ENCODE peak calls at places on chromosomes 3 and 15, in four cellular contexts. One of them, this sample, is unnamed.

GRCh38 chr15:34355241-34355640 is 11.8 kb downstream of the LPCAT4 start:
- DNase-seq in Peyer's patch: no peak
- DNase-seq in neuronal stem cell: no peak
- DNase-seq in esophagus squamous epithelium: no peak
- DNase-seq in this sample: no peak

GRCh38 chr15:83889995-83890394 is 236.1 kb downstream of the ADAMTSL3 start:
- DNase-seq in Peyer's patch: no peak
- DNase-seq in neuronal stem cell: no peak
- DNase-seq in esophagus squamous epithelium: no peak
- DNase-seq in this sample: no peak

GRCh38 chr3:151856106-151856505 is 17.3 kb upstream of the SUCNR1 start:
- DNase-seq in Peyer's patch: no peak
- DNase-seq in neuronal stem cell: no peak
- DNase-seq in esophagus squamous epithelium: no peak
- DNase-seq in this sample: no peak

GRCh38 chr3:126081618-126082333 is 2.1 kb downstream of the SLC41A3 start:
- DNase-seq in Peyer's patch: peak; percentile 80
- DNase-seq in neuronal stem cell: no peak
- DNase-seq in esophagus squamous epithelium: no peak
- DNase-seq in this sample: peak; percentile 50

GRCh38 chr3:42673082-42673481 is 12.3 kb upstream of the KLHL40 start:
- DNase-seq in Peyer's patch: no peak
- DNase-seq in neuronal stem cell: no peak
- DNase-seq in esophagus squamous epithelium: no peak
- DNase-seq in this sample: no peak

GRCh38 chr3:64440498-64440897 is 215.2 kb upstream of the PRICKLE2 start:
- DNase-seq in Peyer's patch: no peak
- DNase-seq in neuronal stem cell: no peak
- DNase-seq in esophagus squamous epithelium: no peak
- DNase-seq in this sample: peak; percentile 70

GRCh38 chr3:179450321-179450720 is 949 bp downstream of the GNB4 start:
- DNase-seq in Peyer's patch: no peak
- DNase-seq in neuronal stem cell: no peak
- DNase-seq in esophagus squamous epithelium: no peak
- DNase-seq in this sample: no peak

GRCh38 chr3:196202516-196202970 is 8.7 kb downstream of the ZDHHC19 start:
- DNase-seq in Peyer's patch: peak; percentile 69
- DNase-seq in neuronal stem cell: no peak
- DNase-seq in esophagus squamous epithelium: no peak
- DNase-seq in this sample: no peak

GRCh38 chr3:18575573-18575972 is 150.4 kb upstream of the SATB1 start:
- DNase-seq in Peyer's patch: no peak
- DNase-seq in neuronal stem cell: no peak
- DNase-seq in esophagus squamous epithelium: no peak
- DNase-seq in this sample: no peak

GRCh38 chr3:99410789-99411311 is 227.5 kb upstream of the COL8A1 start:
- DNase-seq in Peyer's patch: no peak
- DNase-seq in neuronal stem cell: peak; percentile 9
- DNase-seq in esophagus squamous epithelium: no peak
- DNase-seq in this sample: no peak

GRCh38 chr3:197889204-197889930 is 60.6 kb upstream of the RPL35A start:
- DNase-seq in Peyer's patch: no peak
- DNase-seq in neuronal stem cell: no peak
- DNase-seq in esophagus squamous epithelium: no peak
- DNase-seq in this sample: peak; percentile 91

GRCh38 chr15:66884661-66885237 is 180.7 kb upstream of the SMAD3 start:
- DNase-seq in Peyer's patch: peak; percentile 27
- DNase-seq in neuronal stem cell: no peak
- DNase-seq in esophagus squamous epithelium: no peak
- DNase-seq in this sample: no peak

GRCh38 chr3:86988235-86988634 is 2.7 kb downstream of the VGLL3 start:
- DNase-seq in Peyer's patch: no peak
- DNase-seq in neuronal stem cell: no peak
- DNase-seq in esophagus squamous epithelium: no peak
- DNase-seq in this sample: no peak

GRCh38 chr3:22170370-22170769 is 419.4 kb upstream of the ZNF385D start:
- DNase-seq in Peyer's patch: no peak
- DNase-seq in neuronal stem cell: no peak
- DNase-seq in esophagus squamous epithelium: no peak
- DNase-seq in this sample: no peak

GRCh38 chr3:149489060-149489690 is 14.7 kb downstream of the TM4SF4 start:
- DNase-seq in Peyer's patch: no peak
- DNase-seq in neuronal stem cell: no peak
- DNase-seq in esophagus squamous epithelium: no peak
- DNase-seq in this sample: no peak

GRCh38 chr3:170992854-170993253 is 33.7 kb downstream of the SLC2A2 start:
- DNase-seq in Peyer's patch: no peak
- DNase-seq in neuronal stem cell: no peak
- DNase-seq in esophagus squamous epithelium: no peak
- DNase-seq in this sample: peak; percentile 56

GRCh38 chr15:88490036-88490435 is 22.5 kb downstream of the MRPS11 start:
- DNase-seq in Peyer's patch: no peak
- DNase-seq in neuronal stem cell: no peak
- DNase-seq in esophagus squamous epithelium: no peak
- DNase-seq in this sample: no peak

GRCh38 chr15:36965561-36966342 is 134.6 kb downstream of the MEIS2 start:
- DNase-seq in Peyer's patch: no peak
- DNase-seq in neuronal stem cell: no peak
- DNase-seq in esophagus squamous epithelium: no peak
- DNase-seq in this sample: no peak

GRCh38 chr3:141127344-141128125 is 76.4 kb downstream of the SPSB4 start:
- DNase-seq in Peyer's patch: no peak
- DNase-seq in neuronal stem cell: no peak
- DNase-seq in esophagus squamous epithelium: no peak
- DNase-seq in this sample: no peak

GRCh38 chr3:174862101-174862500 is 3.0 kb downstream of the NAALADL2 start:
- DNase-seq in Peyer's patch: peak; percentile 69
- DNase-seq in neuronal stem cell: no peak
- DNase-seq in esophagus squamous epithelium: no peak
- DNase-seq in this sample: peak; percentile 53

GRCh38 chr15:29970402-29970695 is 112.4 kb upstream of the GOLGA8J start:
- DNase-seq in Peyer's patch: no peak
- DNase-seq in neuronal stem cell: no peak
- DNase-seq in esophagus squamous epithelium: no peak
- DNase-seq in this sample: no peak

GRCh38 chr3:7640787-7641186 is 779.9 kb downstream of the GRM7 start:
- DNase-seq in Peyer's patch: no peak
- DNase-seq in neuronal stem cell: no peak
- DNase-seq in esophagus squamous epithelium: no peak
- DNase-seq in this sample: no peak

GRCh38 chr3:56202997-56203396 is 265.3 kb downstream of the ERC2 start:
- DNase-seq in Peyer's patch: no peak
- DNase-seq in neuronal stem cell: no peak
- DNase-seq in esophagus squamous epithelium: no peak
- DNase-seq in this sample: no peak

GRCh38 chr3:2992534-2992933 is 117.6 kb downstream of the IL5RA start:
- DNase-seq in Peyer's patch: no peak
- DNase-seq in neuronal stem cell: no peak
- DNase-seq in esophagus squamous epithelium: no peak
- DNase-seq in this sample: no peak

GRCh38 chr3:70620367-70620766 is 307.9 kb upstream of the MDFIC2 start:
- DNase-seq in Peyer's patch: no peak
- DNase-seq in neuronal stem cell: no peak
- DNase-seq in esophagus squamous epithelium: no peak
- DNase-seq in this sample: no peak

GRCh38 chr3:45783667-45784066 is 12.7 kb downstream of the SLC6A20 start:
- DNase-seq in Peyer's patch: no peak
- DNase-seq in neuronal stem cell: no peak
- DNase-seq in esophagus squamous epithelium: no peak
- DNase-seq in this sample: no peak

GRCh38 chr15:40038267-40038653 is 721 bp downstream of the SRP14 start:
- DNase-seq in Peyer's patch: no peak
- DNase-seq in neuronal stem cell: no peak
- DNase-seq in esophagus squamous epithelium: no peak
- DNase-seq in this sample: no peak

GRCh38 chr15:100553468-100553867 is 24.7 kb upstream of the CERS3 start:
- DNase-seq in Peyer's patch: no peak
- DNase-seq in neuronal stem cell: no peak
- DNase-seq in esophagus squamous epithelium: no peak
- DNase-seq in this sample: no peak

GRCh38 chr3:107367353-107367752 is 9.9 kb upstream of the CCDC54 start:
- DNase-seq in Peyer's patch: no peak
- DNase-seq in neuronal stem cell: no peak
- DNase-seq in esophagus squamous epithelium: no peak
- DNase-seq in this sample: peak; percentile 27

GRCh38 chr3:4581040-4581439 is 87.9 kb downstream of the ITPR1 start:
- DNase-seq in Peyer's patch: no peak
- DNase-seq in neuronal stem cell: no peak
- DNase-seq in esophagus squamous epithelium: no peak
- DNase-seq in this sample: no peak

GRCh38 chr3:134804508-134805480 is 9.7 kb downstream of the EPHB1 start:
- DNase-seq in Peyer's patch: no peak
- DNase-seq in neuronal stem cell: no peak
- DNase-seq in esophagus squamous epithelium: no peak
- DNase-seq in this sample: no peak

GRCh38 chr15:41934843-41935242 is 37.5 kb downstream of the EHD4 start:
- DNase-seq in Peyer's patch: peak; percentile 88
- DNase-seq in neuronal stem cell: no peak
- DNase-seq in esophagus squamous epithelium: no peak
- DNase-seq in this sample: no peak

GRCh38 chr15:41932939-41933725 is 39.2 kb downstream of the EHD4 start:
- DNase-seq in Peyer's patch: no peak
- DNase-seq in neuronal stem cell: no peak
- DNase-seq in esophagus squamous epithelium: no peak
- DNase-seq in this sample: no peak

GRCh38 chr15:41932101-41932500 is 38.2 kb upstream of the SPTBN5 start:
- DNase-seq in Peyer's patch: no peak
- DNase-seq in neuronal stem cell: no peak
- DNase-seq in esophagus squamous epithelium: no peak
- DNase-seq in this sample: no peak

GRCh38 chr15:41932511-41932910 is 38.7 kb upstream of the SPTBN5 start:
- DNase-seq in Peyer's patch: no peak
- DNase-seq in neuronal stem cell: no peak
- DNase-seq in esophagus squamous epithelium: no peak
- DNase-seq in this sample: no peak

DNA sequence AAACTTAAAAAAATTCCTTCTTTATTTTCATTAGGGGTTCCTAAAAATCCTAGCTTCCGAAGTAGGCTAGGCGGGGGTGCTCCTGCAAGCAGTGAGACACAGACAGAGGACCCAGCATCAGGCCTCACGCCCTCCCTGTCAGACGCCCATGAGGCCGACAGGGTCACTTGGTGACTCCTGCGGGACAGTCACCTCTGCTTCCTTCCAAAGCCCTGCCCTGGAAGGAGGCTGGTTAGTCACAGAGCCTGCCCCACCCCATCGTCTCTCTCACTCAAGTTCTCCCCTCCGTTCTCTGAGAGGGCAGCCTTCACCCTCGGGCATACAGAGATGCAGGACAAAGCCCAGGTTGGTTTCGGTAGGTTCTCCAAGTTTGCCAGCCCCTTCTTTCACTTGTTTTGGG is 38.6 kb downstream of the EHD4 start:
- DNase-seq in Peyer's patch: peak; percentile 70
- DNase-seq in neuronal stem cell: no peak
- DNase-seq in esophagus squamous epithelium: no peak
- DNase-seq in this sample: peak; percentile 46
- H3K27ac ChIP-seq in Peyer's patch: peak overlapping the region; percentile 49
- H3K27ac ChIP-seq in neuronal stem cell: no peak overlapping the region
- H3K27ac ChIP-seq in esophagus squamous epithelium: peak overlapping the region; percentile 78
- H3K27ac ChIP-seq in this sample: peak overlapping the region; percentile 86

GRCh38 chr3:11672396-11672795 is 28.7 kb upstream of the VGLL4 start:
- DNase-seq in Peyer's patch: no peak
- DNase-seq in neuronal stem cell: no peak
- DNase-seq in esophagus squamous epithelium: no peak
- DNase-seq in this sample: no peak
- H3K27ac ChIP-seq in Peyer's patch: no peak overlapping the region
- H3K27ac ChIP-seq in neuronal stem cell: no peak overlapping the region
- H3K27ac ChIP-seq in esophagus squamous epithelium: no peak overlapping the region
- H3K27ac ChIP-seq in this sample: no peak overlapping the region

GRCh38 chr3:172649987-172650386 is 60.9 kb downstream of the NCEH1 start:
- DNase-seq in Peyer's patch: no peak
- DNase-seq in neuronal stem cell: no peak
- DNase-seq in esophagus squamous epithelium: no peak
- DNase-seq in this sample: no peak

GRCh38 chr3:172653004-172653403 is 57.9 kb downstream of the NCEH1 start:
- DNase-seq in Peyer's patch: no peak
- DNase-seq in neuronal stem cell: peak; percentile 46
- DNase-seq in esophagus squamous epithelium: no peak
- DNase-seq in this sample: no peak

GRCh38 chr3:172654470-172654869 is 56.4 kb downstream of the NCEH1 start:
- DNase-seq in Peyer's patch: no peak
- DNase-seq in neuronal stem cell: no peak
- DNase-seq in esophagus squamous epithelium: no peak
- DNase-seq in this sample: no peak

GRCh38 chr3:172655388-172655787 is 55.5 kb downstream of the NCEH1 start:
- DNase-seq in Peyer's patch: no peak
- DNase-seq in neuronal stem cell: no peak
- DNase-seq in esophagus squamous epithelium: no peak
- DNase-seq in this sample: no peak

DNA sequence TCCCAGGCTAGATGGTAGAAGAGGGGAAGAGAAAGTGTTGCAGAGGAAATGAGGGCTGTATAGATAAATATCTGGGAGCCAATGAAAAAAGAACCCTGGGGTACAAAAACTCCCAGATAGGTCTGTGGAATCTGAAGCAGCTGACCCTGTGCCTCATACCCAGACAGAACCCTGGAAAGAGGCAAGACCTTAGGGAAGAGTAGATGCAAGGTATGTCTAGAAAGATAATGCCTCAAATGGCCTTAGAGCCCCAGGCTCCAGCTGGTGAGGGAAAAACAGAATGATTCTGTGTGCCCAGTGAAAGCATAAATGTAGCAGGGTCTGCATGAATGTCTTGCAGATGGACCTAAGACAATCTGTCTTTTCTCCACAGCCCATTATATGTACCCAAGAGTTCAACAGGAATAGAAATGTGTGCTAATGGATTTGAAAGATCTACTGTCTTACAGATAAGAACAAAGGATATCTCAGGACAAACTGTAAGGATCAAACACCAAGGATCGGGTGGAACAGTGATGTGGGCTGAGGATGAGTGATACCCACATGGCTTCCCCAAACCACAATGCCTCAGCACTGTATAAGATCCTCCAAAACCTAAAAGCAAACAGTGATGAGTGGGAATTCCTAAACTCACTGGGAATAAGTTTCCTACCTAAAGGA is 58.8 kb downstream of the NCEH1 start:
- DNase-seq in Peyer's patch: no peak
- DNase-seq in neuronal stem cell: no peak
- DNase-seq in esophagus squamous epithelium: no peak
- DNase-seq in this sample: no peak
- H3K27ac ChIP-seq in Peyer's patch: no peak overlapping the region
- H3K27ac ChIP-seq in neuronal stem cell: no peak overlapping the region
- H3K27ac ChIP-seq in esophagus squamous epithelium: no peak overlapping the region
- H3K27ac ChIP-seq in this sample: no peak overlapping the region

DNA sequence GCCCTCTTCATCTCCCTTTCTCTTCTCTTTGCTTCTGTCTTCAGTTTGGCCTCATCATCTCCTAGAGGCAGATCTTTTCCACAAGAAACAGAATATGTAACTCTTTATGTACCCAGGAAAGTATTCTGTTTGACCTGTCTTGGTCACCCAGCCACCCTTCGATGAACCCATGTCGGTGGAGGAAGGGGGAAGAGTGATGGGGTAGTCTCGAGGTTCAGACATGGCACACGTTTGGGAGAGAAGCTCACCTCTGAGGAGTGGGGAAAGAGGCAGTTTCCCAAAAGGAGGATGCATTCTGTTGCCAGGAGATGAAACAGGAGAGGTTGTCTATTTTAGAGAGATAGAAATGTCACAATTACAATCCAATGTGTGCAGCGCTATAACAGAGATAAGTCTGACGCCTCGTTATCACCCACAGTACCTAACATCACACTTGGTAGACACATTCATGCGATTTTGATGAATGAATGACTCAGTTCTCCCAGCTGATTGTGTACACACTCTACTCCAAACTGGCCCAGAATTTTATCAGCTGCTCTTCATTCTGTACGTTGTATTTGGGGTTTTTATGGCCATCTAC is 721 bp upstream of the CCDC50 start:
- DNase-seq in Peyer's patch: no peak
- DNase-seq in neuronal stem cell: no peak
- DNase-seq in esophagus squamous epithelium: no peak
- DNase-seq in this sample: no peak
- H3K27ac ChIP-seq in Peyer's patch: peak overlapping the region; percentile 95
- H3K27ac ChIP-seq in neuronal stem cell: no peak overlapping the region
- H3K27ac ChIP-seq in esophagus squamous epithelium: peak overlapping the region; percentile 97
- H3K27ac ChIP-seq in this sample: peak overlapping the region; percentile 85